ENCODE peak calls at places on chromosomes 16 and 17, in five cellular contexts. One of them, this sample, is unnamed. For H3K4me1 and H3K36me3, the result is how much of the 10 kb centered on the place peaks cover.

GRCh38 chr17:81312624-81313325 is 17.7 kb upstream of the SLC38A10 start:
- DNase-seq in uterus: no peak
- DNase-seq in mesendoderm: no peak
- DNase-seq in esophagus squamous epithelium: no peak
- DNase-seq in upper lobe of right lung: no peak
- DNase-seq in this sample: no peak

GRCh38 chr16:8943001-8943763 is 20.5 kb downstream of the USP7 start:
- DNase-seq in uterus: no peak
- DNase-seq in mesendoderm: peak
- DNase-seq in esophagus squamous epithelium: no peak
- DNase-seq in upper lobe of right lung: no peak
- DNase-seq in this sample: no peak

GRCh38 chr17:55731586-55732250 is 9.1 kb upstream of the TMEM100 start:
- DNase-seq in uterus: peak
- DNase-seq in mesendoderm: peak
- DNase-seq in esophagus squamous epithelium: no peak
- DNase-seq in upper lobe of right lung: no peak
- DNase-seq in this sample: no peak

GRCh38 chr16:57711331-57711730 is 16.7 kb downstream of the DRC7 start:
- DNase-seq in uterus: no peak
- DNase-seq in mesendoderm: no peak
- DNase-seq in esophagus squamous epithelium: no peak
- DNase-seq in upper lobe of right lung: no peak
- DNase-seq in this sample: no peak

GRCh38 chr17:2390199-2390880 is 10.5 kb downstream of the MNT start:
- DNase-seq in uterus: peak
- DNase-seq in mesendoderm: no peak
- DNase-seq in esophagus squamous epithelium: no peak
- DNase-seq in upper lobe of right lung: no peak
- DNase-seq in this sample: no peak

GRCh38 chr17:82238562-82239201 is 9.8 kb downstream of the SLC16A3 start:
- DNase-seq in uterus: peak
- DNase-seq in mesendoderm: no peak
- DNase-seq in esophagus squamous epithelium: no peak
- DNase-seq in upper lobe of right lung: peak
- DNase-seq in this sample: no peak

GRCh38 chr17:27525836-27526235 is 69.6 kb downstream of the KSR1 start:
- DNase-seq in uterus: no peak
- DNase-seq in mesendoderm: no peak
- DNase-seq in esophagus squamous epithelium: no peak
- DNase-seq in upper lobe of right lung: no peak
- DNase-seq in this sample: no peak

GRCh38 chr17:40980594-40980993 is 3.5 kb downstream of the KRT40 start:
- DNase-seq in uterus: peak
- DNase-seq in mesendoderm: peak
- DNase-seq in esophagus squamous epithelium: no peak
- DNase-seq in upper lobe of right lung: no peak
- DNase-seq in this sample: no peak

DNA sequence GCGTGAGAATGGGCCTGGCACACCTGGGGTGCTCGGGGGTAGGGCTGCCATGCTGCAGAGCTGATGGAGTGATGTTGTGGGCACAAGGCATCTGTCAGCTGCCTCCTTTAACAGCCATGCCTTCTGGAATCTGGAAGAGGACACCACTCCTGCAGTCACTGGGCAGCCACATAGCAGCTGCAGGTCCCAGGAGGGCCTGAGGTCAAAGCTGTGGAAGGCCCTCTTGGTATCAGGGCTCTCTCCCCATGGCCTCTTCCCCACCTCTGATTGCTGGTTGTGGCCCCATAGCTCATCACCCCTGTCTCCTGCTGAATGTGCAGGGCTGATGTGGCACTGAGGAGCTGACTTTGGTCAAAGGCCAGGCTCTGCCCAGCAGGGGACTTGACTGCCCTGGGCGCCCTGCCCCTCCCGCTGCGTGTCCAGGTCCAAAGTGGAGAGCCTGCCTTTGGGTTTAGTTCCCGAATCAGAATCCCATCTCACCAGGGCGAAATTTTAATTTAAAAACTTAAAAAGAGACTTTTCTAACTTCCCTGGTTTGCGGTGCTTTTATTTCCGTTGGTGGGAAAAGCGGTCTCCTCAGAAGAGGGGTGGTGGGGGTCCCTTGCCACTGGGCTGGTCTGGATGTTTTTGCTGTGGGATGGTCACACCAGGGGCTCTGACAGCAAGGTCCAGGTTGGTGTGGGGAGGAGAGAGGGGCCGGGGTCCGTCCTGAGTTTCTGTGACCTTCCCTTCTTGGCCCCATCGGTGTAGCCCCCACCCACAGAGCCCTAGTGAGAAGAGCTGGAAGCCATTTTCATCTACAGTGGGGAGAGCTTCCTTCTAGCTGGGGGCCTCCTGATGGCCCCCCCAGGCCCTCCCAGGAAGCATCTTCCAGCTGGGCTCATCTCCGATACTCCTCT is 5.9 kb downstream of the UBALD2 start:
- DNase-seq in uterus: no peak
- DNase-seq in mesendoderm: no peak
- DNase-seq in esophagus squamous epithelium: no peak
- DNase-seq in upper lobe of right lung: no peak
- DNase-seq in this sample: no peak
- H3K4me3 ChIP-seq in uterus: peak
- H3K4me3 ChIP-seq in mesendoderm: no peak
- H3K4me3 ChIP-seq in esophagus squamous epithelium: peak
- H3K4me3 ChIP-seq in upper lobe of right lung: peak
- H3K4me3 ChIP-seq in this sample: no peak

GRCh38 chr16:84606081-84606875 is 11.6 kb downstream of the COTL1 start:
- DNase-seq in uterus: no peak
- DNase-seq in mesendoderm: no peak
- DNase-seq in esophagus squamous epithelium: no peak
- DNase-seq in upper lobe of right lung: no peak
- DNase-seq in this sample: no peak
- H3K4me1 ChIP-seq in uterus: under half
- H3K4me1 ChIP-seq in mesendoderm: under half
- H3K4me1 ChIP-seq in esophagus squamous epithelium: under half
- H3K4me1 ChIP-seq in upper lobe of right lung: under half
- H3K4me1 ChIP-seq in this sample: under half

GRCh38 chr17:21297597-21297996 is 13.1 kb downstream of the MAP2K3 start:
- DNase-seq in uterus: no peak
- DNase-seq in mesendoderm: no peak
- DNase-seq in esophagus squamous epithelium: no peak
- DNase-seq in upper lobe of right lung: peak
- DNase-seq in this sample: no peak

GRCh38 chr17:21299981-21300600 is 15.6 kb downstream of the MAP2K3 start:
- DNase-seq in uterus: no peak
- DNase-seq in mesendoderm: no peak
- DNase-seq in esophagus squamous epithelium: no peak
- DNase-seq in upper lobe of right lung: no peak
- DNase-seq in this sample: no peak

GRCh38 chr17:21298983-21299519 is 14.5 kb downstream of the MAP2K3 start:
- DNase-seq in uterus: no peak
- DNase-seq in mesendoderm: no peak
- DNase-seq in esophagus squamous epithelium: no peak
- DNase-seq in upper lobe of right lung: peak
- DNase-seq in this sample: no peak

GRCh38 chr17:21297026-21297520 is 12.6 kb downstream of the MAP2K3 start:
- DNase-seq in uterus: no peak
- DNase-seq in mesendoderm: no peak
- DNase-seq in esophagus squamous epithelium: no peak
- DNase-seq in upper lobe of right lung: peak
- DNase-seq in this sample: no peak

GRCh38 chr17:21298056-21298982 is 13.8 kb downstream of the MAP2K3 start:
- DNase-seq in uterus: no peak
- DNase-seq in mesendoderm: no peak
- DNase-seq in esophagus squamous epithelium: no peak
- DNase-seq in upper lobe of right lung: peak
- DNase-seq in this sample: no peak
- H3K36me3 ChIP-seq in uterus: under half
- H3K36me3 ChIP-seq in mesendoderm: under half
- H3K36me3 ChIP-seq in esophagus squamous epithelium: under half
- H3K36me3 ChIP-seq in upper lobe of right lung: under half
- H3K36me3 ChIP-seq in this sample: half or more

GRCh38 chr16:89411335-89411850 is 79.0 kb downstream of the ANKRD11 start:
- DNase-seq in uterus: no peak
- DNase-seq in mesendoderm: no peak
- DNase-seq in esophagus squamous epithelium: no peak
- DNase-seq in upper lobe of right lung: no peak
- DNase-seq in this sample: no peak
- H3K4me3 ChIP-seq in uterus: no peak
- H3K4me3 ChIP-seq in mesendoderm: no peak
- H3K4me3 ChIP-seq in esophagus squamous epithelium: no peak
- H3K4me3 ChIP-seq in upper lobe of right lung: no peak
- H3K4me3 ChIP-seq in this sample: no peak

GRCh38 chr17:74429604-74430384 is 2.1 kb upstream of the GPRC5C start:
- DNase-seq in uterus: no peak
- DNase-seq in mesendoderm: peak
- DNase-seq in esophagus squamous epithelium: no peak
- DNase-seq in upper lobe of right lung: peak
- DNase-seq in this sample: peak
- H3K4me1 ChIP-seq in uterus: under half
- H3K4me1 ChIP-seq in mesendoderm: under half
- H3K4me1 ChIP-seq in esophagus squamous epithelium: under half
- H3K4me1 ChIP-seq in upper lobe of right lung: under half
- H3K4me1 ChIP-seq in this sample: under half

DNA sequence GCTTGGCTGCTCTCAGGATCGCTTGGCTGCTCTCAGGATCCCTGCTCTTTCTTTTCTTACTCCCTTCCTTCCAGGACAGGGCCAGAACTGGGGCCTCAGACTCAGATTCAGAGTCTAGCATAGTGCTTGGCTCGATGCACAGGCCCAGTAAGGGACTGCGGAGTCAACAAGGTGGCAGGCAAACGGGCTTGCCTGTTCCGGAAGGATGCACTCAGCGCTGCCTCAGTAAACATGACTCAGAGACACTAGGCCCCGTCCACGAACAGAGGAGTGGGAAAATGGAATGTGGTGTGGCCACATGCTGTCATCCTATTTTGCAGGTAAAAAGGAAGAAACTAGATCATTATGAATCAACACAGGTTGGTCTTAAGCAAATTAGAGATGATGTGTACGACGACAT is 9.8 kb downstream of the SPHK1 start:
- DNase-seq in uterus: no peak
- DNase-seq in mesendoderm: no peak
- DNase-seq in esophagus squamous epithelium: no peak
- DNase-seq in upper lobe of right lung: no peak
- DNase-seq in this sample: no peak
- H3K36me3 ChIP-seq in uterus: under half
- H3K36me3 ChIP-seq in mesendoderm: under half
- H3K36me3 ChIP-seq in esophagus squamous epithelium: under half
- H3K36me3 ChIP-seq in upper lobe of right lung: half or more
- H3K36me3 ChIP-seq in this sample: half or more

DNA sequence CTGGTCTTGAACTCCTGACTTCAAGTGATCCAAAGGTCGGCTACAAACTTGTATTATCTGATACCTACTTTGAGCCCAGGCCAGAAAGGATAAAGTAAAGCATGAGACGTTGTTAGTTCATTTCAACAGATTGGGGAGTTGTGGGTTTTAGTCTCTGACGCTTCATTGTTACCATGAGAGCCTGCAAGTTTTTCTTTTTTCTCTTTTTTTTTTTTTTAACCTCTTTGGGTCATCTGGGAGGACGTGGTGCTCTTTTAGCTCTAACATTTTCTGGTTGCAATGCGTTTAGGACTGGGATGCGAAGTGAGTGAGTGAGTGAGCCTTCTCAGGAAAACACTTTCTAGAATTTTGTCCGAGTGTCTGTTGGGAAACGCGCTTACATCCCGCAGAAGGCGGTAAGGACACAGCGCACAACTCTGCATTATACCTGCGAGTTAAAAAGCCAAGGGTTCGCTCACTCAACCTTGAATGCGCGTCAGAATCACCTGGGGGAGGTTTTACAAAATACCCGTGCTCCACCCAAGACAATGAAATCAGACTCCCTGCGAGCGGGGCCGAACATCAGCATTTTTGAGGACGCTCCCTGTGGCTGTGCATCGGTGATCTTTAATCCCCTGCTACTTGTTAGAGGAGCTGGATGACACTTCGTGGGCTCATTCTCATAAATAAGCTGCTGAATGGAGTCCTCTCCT is 704 bp upstream of the RNF135 start:
- DNase-seq in uterus: peak
- DNase-seq in mesendoderm: peak
- DNase-seq in esophagus squamous epithelium: no peak
- DNase-seq in upper lobe of right lung: no peak
- DNase-seq in this sample: no peak
- H3K4me3 ChIP-seq in uterus: peak
- H3K4me3 ChIP-seq in mesendoderm: peak
- H3K4me3 ChIP-seq in esophagus squamous epithelium: peak
- H3K4me3 ChIP-seq in upper lobe of right lung: peak
- H3K4me3 ChIP-seq in this sample: peak